ENCODE peak calls at places on chromosomes 6 and 20, in ten cellular contexts. J, D, H, K, T, P, N, M, Y and F are unnamed samples.

GRCh38 chr20:16411361-16411760 is 161.9 kb downstream of the KIF16B start:
- DNase-seq in J (no peak), M (no peak), N (no peak), H (no peak), D (no peak), Y (no peak), T (no peak), P (no peak), K (no peak), F (no peak)

GRCh38 chr6:579339-579738 is 77.6 kb downstream of the HUS1B start:
- DNase-seq in N (no peak), Y (no peak), D (no peak), T (no peak), K (no peak), J (no peak), M (no peak), H (no peak), P (peak), F (peak)

GRCh38 chr6:11978169-11978987 is 33.7 kb upstream of the HIVEP1 start:
- DNase-seq in D (no peak), H (no peak), N (no peak), J (no peak), M (no peak), Y (no peak), P (no peak), T (no peak), K (no peak), F (no peak)

GRCh38 chr6:148524976-148525375 is 182.3 kb downstream of the SASH1 start:
- DNase-seq in P (no peak), Y (no peak), K (peak), N (no peak), M (no peak), J (no peak), T (no peak), D (no peak), H (no peak), F (peak)

GRCh38 chr20:55882922-55883321 is 122.4 kb downstream of the CBLN4 start:
- DNase-seq in H (no peak), D (no peak), N (no peak), P (no peak), T (no peak), K (no peak), J (no peak), M (no peak), Y (no peak), F (no peak)

GRCh38 chr20:36214684-36215256 is 21.5 kb upstream of the AAR2 start:
- DNase-seq in H (no peak), P (peak), M (no peak), D (no peak), N (no peak), J (no peak), Y (no peak), T (no peak), K (peak), F (peak)

GRCh38 chr6:151661928-151662327 is 145.6 kb upstream of the ESR1 start:
- DNase-seq in J (peak), K (peak), P (no peak), D (no peak), M (no peak), N (no peak), T (no peak), H (no peak), Y (no peak), F (peak)

GRCh38 chr6:94636780-94637385 is 940.5 kb upstream of the MANEA start:
- DNase-seq in J (peak), T (no peak), M (no peak), P (peak), H (no peak), Y (no peak), K (no peak), D (no peak), N (no peak), F (peak)

GRCh38 chr20:61343934-61344333 is 91.9 kb downstream of the CDH4 start:
- DNase-seq in H (no peak), T (no peak), P (no peak), J (no peak), D (no peak), M (no peak), K (no peak), Y (no peak), N (no peak), F (no peak)

GRCh38 chr6:90596967-90597539 is 10.2 kb upstream of the MAP3K7 start:
- DNase-seq in M (no peak), H (no peak), D (no peak), Y (no peak), N (no peak), T (no peak), J (no peak), P (no peak), K (no peak), F (no peak)

GRCh38 chr6:5151955-5152401 is 66.8 kb downstream of the PPP1R3G start:
- DNase-seq in D (peak), Y (no peak), N (no peak), H (no peak), K (no peak), M (no peak), T (no peak), J (no peak), P (peak), F (peak)

GRCh38 chr6:131730264-131730663 is 19.4 kb upstream of the CTAGE9 start:
- DNase-seq in D (no peak), J (no peak), T (no peak), M (no peak), N (no peak), H (no peak), K (no peak), P (no peak), Y (no peak), F (no peak)

GRCh38 chr6:70547313-70547712 is 19.4 kb upstream of the SDHAF4 start:
- DNase-seq in H (no peak), P (peak), N (no peak), D (no peak), J (no peak), M (no peak), K (no peak), Y (no peak), T (no peak), F (peak)

GRCh38 chr6:29625337-29625930 is 7.5 kb downstream of the GABBR1 start:
- DNase-seq in P (no peak), Y (no peak), N (no peak), J (no peak), T (no peak), K (no peak), D (no peak), H (no peak), M (no peak), F (no peak)

GRCh38 chr20:31951203-31951529 is 680 bp downstream of the PDRG1 start:
- DNase-seq in T (no peak), Y (no peak), J (no peak), K (no peak), N (no peak), H (no peak), M (no peak), P (no peak), D (no peak), F (no peak)

GRCh38 chr20:23655551-23656211 is 17.9 kb upstream of the CST3 start:
- DNase-seq in D (peak), K (no peak), J (no peak), N (no peak), Y (no peak), H (no peak), P (no peak), T (no peak), M (no peak), F (no peak)

GRCh38 chr6:133595076-133595868 is 293.6 kb upstream of the TCF21 start:
- DNase-seq in P (no peak), Y (no peak), K (no peak), N (no peak), H (no peak), D (no peak), J (no peak), M (no peak), T (no peak), F (no peak)

GRCh38 chr6:28586273-28586672 is 60.6 kb downstream of the GPX5 start:
- DNase-seq in N (no peak), H (no peak), J (no peak), P (peak), D (no peak), M (no peak), T (no peak), Y (no peak), K (no peak), F (peak)

GRCh38 chr6:21987501-21987957 is 309.3 kb downstream of the PRL start:
- DNase-seq in T (no peak), K (peak), J (peak), D (no peak), Y (no peak), H (no peak), P (peak), N (no peak), M (no peak), F (peak)

GRCh38 chr6:107185570-107185969 is 70.3 kb upstream of the BEND3 start:
- DNase-seq in T (no peak), H (no peak), N (peak), P (peak), K (no peak), Y (no peak), D (peak), J (no peak), M (no peak), F (peak)

GRCh38 chr6:104704191-104704590 is 155.5 kb downstream of the HACE1 start:
- DNase-seq in K (no peak), H (no peak), M (no peak), J (no peak), Y (no peak), D (no peak), P (no peak), T (no peak), N (no peak), F (no peak)

GRCh38 chr20:51660741-51661608 is 107.2 kb downstream of the ATP9A start:
- DNase-seq in N (no peak), T (no peak), Y (no peak), H (no peak), P (peak), K (peak), J (peak), D (no peak), M (no peak), F (peak)

GRCh38 chr20:62905536-62906117 is 20.7 kb downstream of the DIDO1 start:
- DNase-seq in D (no peak), P (no peak), N (no peak), J (no peak), K (no peak), T (no peak), H (no peak), Y (no peak), M (peak), F (no peak)

GRCh38 chr6:118372413-118372812 is 175.7 kb upstream of the PLN start:
- DNase-seq in Y (no peak), M (no peak), D (no peak), N (no peak), T (no peak), H (no peak), K (no peak), P (peak), J (no peak), F (peak)